ENCODE peak calls at places on chromosomes 16 and 17, in four cellular contexts. G is Karpas-422, E is fibroblast of lung, K is neuronal stem cell. U is an unnamed sample.

GRCh38 chr17:78970834-78971763 is 8.6 kb downstream of the LGALS3BP start:
- DNase-seq in G (peak), E (peak), K (peak), U (peak)

GRCh38 chr16:49340466-49340865 is 33.1 kb upstream of the C16orf78 start:
- DNase-seq in G (no peak), E (no peak), K (no peak), U (no peak)

GRCh38 chr17:44754276-44754675 is 4.5 kb upstream of the ADAM11 start:
- DNase-seq in G (no peak), E (no peak), K (no peak), U (no peak)

GRCh38 chr16:89357460-89357859 is 132.9 kb downstream of the ANKRD11 start:
- DNase-seq in G (no peak), E (no peak), K (peak), U (no peak)

GRCh38 chr16:85610446-85611204 is 2.5 kb upstream of the GSE1 start:
- DNase-seq in G (peak), E (peak), K (peak), U (peak)

GRCh38 chr17:49993423-49994037 is 1.5 kb downstream of the DLX3 start:
- DNase-seq in G (no peak), E (peak), K (no peak), U (peak)

GRCh38 chr16:28879261-28879840 is 1.1 kb downstream of the ATP2A1 start:
- DNase-seq in G (peak), E (no peak), K (no peak), U (no peak)

GRCh38 chr17:56257075-56257474 is 103.8 kb downstream of the ANKFN1 start:
- DNase-seq in G (no peak), E (no peak), K (no peak), U (no peak)

GRCh38 chr17:18917506-18918032 is 34.4 kb upstream of the SLC5A10 start:
- DNase-seq in G (no peak), E (no peak), K (no peak), U (no peak)

GRCh38 chr17:64005734-64006167 is 7.6 kb downstream of the PRR29 start:
- DNase-seq in G (no peak), E (no peak), K (no peak), U (no peak)

DNA sequence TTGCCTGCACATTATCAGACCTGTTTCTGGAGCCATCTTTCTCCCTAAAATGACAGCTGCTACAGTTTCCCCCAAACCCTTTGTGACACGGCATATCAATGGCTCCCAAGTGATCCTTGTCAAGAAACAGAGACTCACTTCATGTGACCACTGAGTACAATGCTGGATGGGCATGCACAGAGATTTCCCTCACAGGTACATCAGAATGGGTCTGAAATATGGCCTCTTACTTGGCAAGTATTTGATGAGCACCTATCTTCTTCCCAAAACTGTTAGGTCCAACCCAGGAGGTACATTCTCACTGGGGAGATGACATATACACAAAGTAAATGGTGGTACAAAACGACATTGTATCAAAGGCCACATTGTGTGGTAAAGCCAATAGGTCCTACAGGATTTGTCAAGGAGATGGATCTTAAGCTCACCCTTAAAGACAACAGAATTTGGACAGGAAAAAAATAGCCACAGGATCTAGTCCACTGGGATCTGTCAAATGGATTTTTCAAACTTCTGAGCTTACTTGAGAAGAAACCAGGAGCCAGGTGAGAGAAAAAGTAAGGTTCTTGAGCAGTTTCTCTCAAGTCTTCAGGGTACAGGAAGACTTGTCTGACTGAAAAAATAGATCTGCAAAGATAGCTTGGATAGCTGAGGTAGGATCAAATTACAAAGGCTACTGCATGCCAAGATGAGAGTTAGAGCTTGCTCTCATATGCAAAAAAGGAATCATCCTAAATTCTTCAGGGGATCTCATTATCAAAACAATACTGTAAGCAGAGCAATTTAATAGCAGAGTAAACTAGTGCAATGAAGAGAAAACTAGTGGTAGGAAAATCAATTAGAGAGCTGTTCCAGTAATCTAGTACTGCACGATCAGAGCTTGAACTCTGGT is 28.8 kb downstream of the RNF43 start:
- DNase-seq in G (peak), E (peak), K (no peak), U (no peak)
- H3K9ac ChIP-seq in G (peak), E (no peak), K (no peak), U (no peak)

GRCh38 chr17:10521949-10522348 is 3.6 kb upstream of the MYH1 start:
- DNase-seq in G (no peak), E (no peak), K (no peak), U (no peak)
- H3K4me3 ChIP-seq in G (no peak), E (no peak), K (no peak), U (no peak)

DNA sequence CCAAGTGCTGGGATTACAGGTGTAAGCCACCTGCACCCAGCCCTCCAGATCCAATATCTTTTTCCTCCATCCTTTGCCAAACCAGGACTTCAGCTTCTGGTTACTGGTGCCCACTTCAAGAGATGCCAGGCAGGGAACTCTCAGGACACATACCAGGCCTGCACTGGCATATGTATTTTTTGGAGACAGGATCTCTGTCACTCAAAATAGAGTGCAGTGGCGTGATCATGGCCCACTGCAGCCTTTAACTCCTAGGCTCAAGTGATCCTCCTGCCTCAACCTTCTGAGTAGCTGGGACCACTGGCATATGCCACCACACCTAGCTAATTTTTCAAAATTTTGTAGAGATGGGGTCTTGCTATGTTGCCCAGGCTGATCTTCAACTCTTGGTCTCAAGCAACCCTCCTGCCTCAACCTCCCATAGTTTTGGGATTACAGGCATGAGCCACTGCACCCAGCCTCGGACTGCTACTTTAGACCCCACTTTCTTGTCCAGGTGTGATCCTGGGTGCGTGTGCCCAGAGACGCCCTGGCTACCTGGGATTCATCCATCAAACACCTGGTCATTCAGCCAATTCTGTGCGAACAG is 55.8 kb downstream of the BMERB1 start:
- DNase-seq in G (no peak), E (no peak), K (no peak), U (no peak)
- H3K9ac ChIP-seq in G (no peak), E (no peak), K (no peak), U (peak)

DNA sequence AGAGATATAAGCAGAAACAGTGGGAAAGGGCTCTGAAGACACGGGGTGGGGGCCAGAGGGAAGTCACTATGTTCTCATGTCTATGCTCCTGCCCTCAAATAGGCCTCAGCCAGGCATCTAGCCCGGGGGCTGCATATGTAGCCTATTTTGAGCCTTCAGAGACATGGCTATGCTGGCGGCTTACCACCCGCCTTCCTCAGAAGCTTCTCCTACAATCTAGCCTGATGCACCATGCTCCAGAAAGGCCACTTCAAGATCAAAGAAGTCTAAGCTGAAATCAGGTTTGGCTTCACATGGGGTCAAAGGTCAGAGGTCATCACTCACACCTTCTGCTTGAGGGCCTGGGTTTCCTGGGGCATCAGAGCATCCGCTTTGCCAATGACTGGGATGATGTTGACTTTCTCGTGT is 1.6 kb downstream of the SEPTIN1 start:
- DNase-seq in G (peak), E (no peak), K (no peak), U (no peak)
- H3K4me3 ChIP-seq in G (peak), E (no peak), K (no peak), U (no peak)

GRCh38 chr16:30456302-30456701 is 10.6 kb upstream of the SEPHS2 start:
- DNase-seq in G (no peak), E (no peak), K (no peak), U (no peak)

GRCh38 chr16:30457256-30457655 is 11.6 kb upstream of the SEPHS2 start:
- DNase-seq in G (no peak), E (no peak), K (no peak), U (no peak)

GRCh38 chr16:30458561-30459394 is 13.1 kb upstream of the SEPHS2 start:
- DNase-seq in G (no peak), E (no peak), K (no peak), U (no peak)

GRCh38 chr16:30459456-30459855 is 13.1 kb upstream of the ITGAL start:
- DNase-seq in G (no peak), E (no peak), K (no peak), U (no peak)

GRCh38 chr16:30457743-30458560 is 12.3 kb upstream of the SEPHS2 start:
- DNase-seq in G (no peak), E (no peak), K (no peak), U (no peak)
- H3K9ac ChIP-seq in G (no peak), E (no peak), K (no peak), U (no peak)

DNA sequence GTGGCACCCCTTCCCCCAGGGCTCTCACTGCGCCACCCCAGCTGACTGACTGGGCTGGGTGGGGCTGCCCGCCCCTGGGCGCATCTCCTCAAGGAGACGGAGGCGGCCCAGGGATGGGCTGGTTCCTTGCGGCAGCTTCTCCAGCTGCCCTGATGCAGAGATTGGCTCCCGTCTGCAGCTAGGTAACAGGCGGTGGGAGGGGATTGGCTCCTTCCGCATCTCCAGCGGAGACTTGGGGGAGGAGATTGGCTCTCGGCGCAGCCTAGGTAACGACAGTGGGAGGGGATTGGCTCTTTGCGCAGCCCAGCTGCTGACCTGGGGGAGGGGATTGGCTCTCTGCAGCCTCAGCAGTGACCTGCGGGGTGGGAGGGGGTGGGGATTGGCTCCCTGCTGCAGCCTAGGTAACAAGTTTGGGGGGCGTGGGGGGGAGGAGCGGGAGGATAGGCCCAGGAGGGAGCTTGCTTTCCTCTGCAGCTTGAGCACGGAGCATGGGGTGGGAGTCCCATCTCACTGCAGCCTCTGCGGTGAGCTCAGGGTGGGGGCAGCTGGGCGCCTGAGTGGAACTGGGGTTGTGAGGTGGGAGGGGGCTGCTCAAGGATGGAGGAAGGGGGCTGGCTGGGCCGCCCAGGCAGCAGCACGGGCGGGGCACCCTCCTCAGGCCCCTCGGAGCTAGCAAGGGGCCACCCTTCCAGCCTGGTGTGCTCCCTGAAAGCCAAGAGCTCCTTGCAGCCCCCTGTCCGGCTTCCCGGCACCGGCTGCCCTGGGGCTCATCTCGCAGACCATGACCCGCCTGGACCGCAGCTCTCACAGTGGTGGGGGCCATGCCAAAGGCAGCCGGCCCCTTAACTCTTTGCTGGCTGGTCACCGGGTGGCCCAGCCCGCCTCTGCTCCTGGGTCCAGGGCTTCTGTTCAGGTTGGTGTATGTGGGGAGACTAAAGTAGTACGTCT is 6.4 kb downstream of the NFE2L1 start:
- DNase-seq in G (no peak), E (peak), K (peak), U (peak)
- H3K4me3 ChIP-seq in G (no peak), E (no peak), K (peak), U (peak)

U was measured in adipocyte.